ENCODE peak calls at places on chromosomes 4 and X, in five cellular contexts. One of them, this sample, is unnamed.

GRCh38 chr4:22607382-22607781 is 85.4 kb upstream of the GBA3 start:
- DNase-seq in suprapubic skin: no peak
- DNase-seq in sigmoid colon: peak
- DNase-seq in upper lobe of left lung: no peak
- DNase-seq in A549: peak
- DNase-seq in this sample: peak

GRCh38 chrX:129472116-129472515 is 51.2 kb downstream of the SMARCA1 start:
- DNase-seq in A549: no peak
- DNase-seq in upper lobe of left lung: no peak
- DNase-seq in sigmoid colon: no peak
- DNase-seq in suprapubic skin: no peak
- DNase-seq in this sample: no peak

GRCh38 chr4:7255488-7255881 is 63.1 kb downstream of the SORCS2 start:
- DNase-seq in upper lobe of left lung: no peak
- DNase-seq in A549: no peak
- DNase-seq in sigmoid colon: no peak
- DNase-seq in suprapubic skin: no peak
- DNase-seq in this sample: no peak

GRCh38 chrX:19740744-19741143 is 146.7 kb downstream of the SH3KBP1 start:
- DNase-seq in upper lobe of left lung: no peak
- DNase-seq in A549: no peak
- DNase-seq in sigmoid colon: no peak
- DNase-seq in suprapubic skin: no peak
- DNase-seq in this sample: no peak

GRCh38 chrX:72273718-72274117 is 3.3 kb downstream of the RPS4X start:
- DNase-seq in upper lobe of left lung: no peak
- DNase-seq in A549: no peak
- DNase-seq in sigmoid colon: no peak
- DNase-seq in suprapubic skin: no peak
- DNase-seq in this sample: no peak

GRCh38 chr4:180808862-180809261 is 1434.3 kb upstream of the TENM3 start:
- DNase-seq in A549: no peak
- DNase-seq in sigmoid colon: no peak
- DNase-seq in suprapubic skin: no peak
- DNase-seq in upper lobe of left lung: no peak
- DNase-seq in this sample: no peak

GRCh38 chrX:152072236-152072635 is 66.1 kb downstream of the MAGEA10 start:
- DNase-seq in upper lobe of left lung: no peak
- DNase-seq in suprapubic skin: no peak
- DNase-seq in sigmoid colon: no peak
- DNase-seq in A549: peak
- DNase-seq in this sample: no peak

GRCh38 chrX:30713061-30713525 is 59.9 kb downstream of the GK start:
- DNase-seq in suprapubic skin: no peak
- DNase-seq in upper lobe of left lung: no peak
- DNase-seq in sigmoid colon: no peak
- DNase-seq in A549: peak
- DNase-seq in this sample: no peak

GRCh38 chr4:145102619-145103018 is 4.5 kb downstream of the ABCE1 start:
- DNase-seq in suprapubic skin: no peak
- DNase-seq in upper lobe of left lung: no peak
- DNase-seq in A549: no peak
- DNase-seq in sigmoid colon: no peak
- DNase-seq in this sample: no peak

GRCh38 chrX:137479394-137479793 is 86.5 kb upstream of the ZIC3 start:
- DNase-seq in sigmoid colon: no peak
- DNase-seq in upper lobe of left lung: no peak
- DNase-seq in suprapubic skin: no peak
- DNase-seq in A549: no peak
- DNase-seq in this sample: no peak

GRCh38 chr4:38164346-38164745 is 204.1 kb downstream of the PTTG2 start:
- DNase-seq in upper lobe of left lung: no peak
- DNase-seq in A549: no peak
- DNase-seq in suprapubic skin: no peak
- DNase-seq in sigmoid colon: no peak
- DNase-seq in this sample: no peak

GRCh38 chr4:171334549-171334948 is 478.7 kb upstream of the GALNTL6 start:
- DNase-seq in suprapubic skin: no peak
- DNase-seq in upper lobe of left lung: no peak
- DNase-seq in A549: no peak
- DNase-seq in sigmoid colon: no peak
- DNase-seq in this sample: no peak

GRCh38 chrX:129540068-129540653 is at the start of gene OCRL:
- DNase-seq in suprapubic skin: peak
- DNase-seq in upper lobe of left lung: peak
- DNase-seq in A549: peak
- DNase-seq in sigmoid colon: peak
- DNase-seq in this sample: peak

GRCh38 chrX:50988649-50989048 is 78.1 kb downstream of the BMP15 start:
- DNase-seq in A549: peak
- DNase-seq in sigmoid colon: no peak
- DNase-seq in suprapubic skin: no peak
- DNase-seq in upper lobe of left lung: no peak
- DNase-seq in this sample: peak

GRCh38 chr4:112859456-112860184 is 189.8 kb upstream of the ANK2 start:
- DNase-seq in suprapubic skin: no peak
- DNase-seq in sigmoid colon: no peak
- DNase-seq in A549: no peak
- DNase-seq in upper lobe of left lung: no peak
- DNase-seq in this sample: no peak

GRCh38 chrX:27675493-27675892 is 85.3 kb downstream of the DCAF8L2 start:
- DNase-seq in sigmoid colon: no peak
- DNase-seq in A549: no peak
- DNase-seq in upper lobe of left lung: no peak
- DNase-seq in suprapubic skin: no peak
- DNase-seq in this sample: no peak

GRCh38 chr4:41546638-41547037 is 8.7 kb downstream of the LIMCH1 start:
- DNase-seq in upper lobe of left lung: no peak
- DNase-seq in sigmoid colon: no peak
- DNase-seq in suprapubic skin: no peak
- DNase-seq in A549: no peak
- DNase-seq in this sample: no peak

GRCh38 chr4:2930821-2931764 is 32.1 kb downstream of the NOP14 start:
- DNase-seq in suprapubic skin: peak
- DNase-seq in A549: no peak
- DNase-seq in sigmoid colon: no peak
- DNase-seq in upper lobe of left lung: peak
- DNase-seq in this sample: peak

GRCh38 chr4:15586046-15586445 is 69.1 kb downstream of the FBXL5 start:
- DNase-seq in upper lobe of left lung: no peak
- DNase-seq in A549: no peak
- DNase-seq in sigmoid colon: no peak
- DNase-seq in suprapubic skin: no peak
- DNase-seq in this sample: no peak

GRCh38 chr4:20616848-20617247 is 83.4 kb upstream of the PACRGL start:
- DNase-seq in upper lobe of left lung: peak
- DNase-seq in suprapubic skin: no peak
- DNase-seq in sigmoid colon: peak
- DNase-seq in A549: no peak
- DNase-seq in this sample: no peak

GRCh38 chr4:151095142-151095541 is 4.3 kb upstream of the RPS3A start:
- DNase-seq in A549: no peak
- DNase-seq in upper lobe of left lung: no peak
- DNase-seq in sigmoid colon: no peak
- DNase-seq in suprapubic skin: no peak
- DNase-seq in this sample: no peak

GRCh38 chr4:8847764-8848163 is 23.9 kb downstream of the HMX1 start:
- DNase-seq in A549: no peak
- DNase-seq in sigmoid colon: peak
- DNase-seq in suprapubic skin: peak
- DNase-seq in upper lobe of left lung: no peak
- DNase-seq in this sample: peak

DNA sequence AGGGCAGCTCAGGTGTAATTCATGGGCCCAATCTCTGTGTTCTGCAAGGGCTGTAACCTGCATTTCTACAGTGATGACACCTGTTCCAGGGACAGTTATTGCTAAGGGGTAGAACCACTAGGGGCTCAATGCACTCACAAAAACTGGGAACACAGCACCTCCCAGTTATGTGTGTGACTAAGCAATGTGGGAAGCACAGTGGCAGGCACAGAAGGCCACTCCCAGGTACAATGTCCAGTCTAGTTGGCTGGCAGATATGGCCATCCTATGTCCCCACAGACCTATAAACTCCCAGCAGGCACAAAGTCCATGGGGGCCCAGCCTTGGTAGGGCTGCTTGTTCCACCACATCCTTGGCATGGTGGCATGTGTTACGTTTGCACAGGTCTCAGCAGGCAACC is 25.7 kb downstream of the CXCL13 start:
- DNase-seq in A549: no peak
- DNase-seq in upper lobe of left lung: no peak
- DNase-seq in suprapubic skin: no peak
- DNase-seq in sigmoid colon: no peak
- DNase-seq in this sample: no peak
- TF ChIP-seq EP300 in A549: no peak
- TF ChIP-seq EP300 in upper lobe of left lung: no peak
- TF ChIP-seq EP300 in suprapubic skin: no peak
- TF ChIP-seq EP300 in sigmoid colon: no peak
- TF ChIP-seq EP300 in this sample: no peak

DNA sequence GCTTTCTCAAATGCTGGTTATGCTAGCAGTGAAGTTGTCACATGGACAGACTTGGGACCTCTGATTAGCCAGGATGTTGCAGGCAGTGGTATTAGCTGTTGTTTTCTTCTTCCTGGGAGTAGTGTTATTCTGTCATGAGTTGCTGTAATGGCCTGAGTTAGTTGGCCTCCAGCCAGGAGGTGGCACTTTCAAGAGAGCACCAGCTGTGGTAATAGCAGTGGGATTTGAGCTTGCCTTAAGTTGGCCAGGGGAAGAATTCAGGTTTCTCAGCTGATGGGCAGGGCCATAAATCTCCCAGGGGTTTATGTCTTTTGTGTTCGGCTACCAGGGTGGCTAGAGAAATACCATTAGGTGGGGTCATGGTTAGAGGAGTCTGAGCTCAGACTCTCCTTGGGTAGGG is 132.6 kb downstream of the GLUD2 start:
- DNase-seq in suprapubic skin: no peak
- DNase-seq in sigmoid colon: no peak
- DNase-seq in upper lobe of left lung: no peak
- DNase-seq in A549: no peak
- DNase-seq in this sample: no peak
- TF ChIP-seq EP300 in suprapubic skin: no peak
- TF ChIP-seq EP300 in sigmoid colon: no peak
- TF ChIP-seq EP300 in upper lobe of left lung: no peak
- TF ChIP-seq EP300 in A549: no peak
- TF ChIP-seq EP300 in this sample: no peak

DNA sequence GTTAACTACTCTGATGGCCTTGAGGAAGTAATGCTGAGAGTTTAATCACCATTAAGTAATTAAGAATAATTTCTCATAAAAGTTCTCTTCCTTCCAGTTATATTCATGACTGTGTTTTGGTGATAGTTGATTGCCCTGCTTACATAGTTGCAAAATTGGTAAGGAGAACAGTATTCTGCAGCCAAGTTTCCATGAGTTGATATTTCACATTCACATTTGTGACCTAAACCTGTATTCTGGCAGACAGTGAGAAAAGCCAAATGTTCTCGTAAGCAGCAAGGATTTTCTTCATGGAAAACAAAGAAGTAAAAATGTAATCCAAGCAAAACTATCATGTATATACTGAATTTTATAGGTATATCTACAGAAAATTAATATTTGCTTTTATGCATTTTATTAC is 187.8 kb upstream of the NUDT6 start:
- DNase-seq in A549: no peak
- DNase-seq in suprapubic skin: no peak
- DNase-seq in sigmoid colon: no peak
- DNase-seq in upper lobe of left lung: no peak
- DNase-seq in this sample: no peak
- TF ChIP-seq EP300 in A549: no peak
- TF ChIP-seq EP300 in suprapubic skin: no peak
- TF ChIP-seq EP300 in sigmoid colon: peak
- TF ChIP-seq EP300 in upper lobe of left lung: no peak
- TF ChIP-seq EP300 in this sample: no peak

GRCh38 chr4:54082168-54082567 is 17.8 kb upstream of the CHIC2 start:
- DNase-seq in A549: peak
- DNase-seq in upper lobe of left lung: no peak
- DNase-seq in sigmoid colon: no peak
- DNase-seq in suprapubic skin: no peak
- DNase-seq in this sample: no peak
- TF ChIP-seq EP300 in A549: peak
- TF ChIP-seq EP300 in upper lobe of left lung: no peak
- TF ChIP-seq EP300 in sigmoid colon: no peak
- TF ChIP-seq EP300 in suprapubic skin: no peak
- TF ChIP-seq EP300 in this sample: no peak

GRCh38 chrX:45799576-45799975 is 598.9 kb upstream of the DIPK2B start:
- DNase-seq in A549: no peak
- DNase-seq in sigmoid colon: no peak
- DNase-seq in upper lobe of left lung: no peak
- DNase-seq in suprapubic skin: no peak
- DNase-seq in this sample: no peak

GRCh38 chrX:45794995-45795337 is 594.3 kb upstream of the DIPK2B start:
- DNase-seq in upper lobe of left lung: no peak
- DNase-seq in A549: no peak
- DNase-seq in sigmoid colon: no peak
- DNase-seq in suprapubic skin: no peak
- DNase-seq in this sample: no peak

GRCh38 chrX:45795546-45795945 is 594.9 kb upstream of the DIPK2B start:
- DNase-seq in suprapubic skin: no peak
- DNase-seq in sigmoid colon: no peak
- DNase-seq in A549: no peak
- DNase-seq in upper lobe of left lung: no peak
- DNase-seq in this sample: no peak

GRCh38 chrX:45788941-45789348 is 588.3 kb upstream of the DIPK2B start:
- DNase-seq in upper lobe of left lung: peak
- DNase-seq in suprapubic skin: no peak
- DNase-seq in A549: no peak
- DNase-seq in sigmoid colon: peak
- DNase-seq in this sample: no peak

GRCh38 chrX:45794323-45794994 is 593.8 kb upstream of the DIPK2B start:
- DNase-seq in A549: no peak
- DNase-seq in sigmoid colon: no peak
- DNase-seq in upper lobe of left lung: no peak
- DNase-seq in suprapubic skin: no peak
- DNase-seq in this sample: no peak
- TF ChIP-seq EP300 in A549: no peak
- TF ChIP-seq EP300 in sigmoid colon: no peak
- TF ChIP-seq EP300 in upper lobe of left lung: no peak
- TF ChIP-seq EP300 in suprapubic skin: no peak
- TF ChIP-seq EP300 in this sample: no peak

GRCh38 chr4:134421734-134422133 is 220.1 kb upstream of the PABPC4L start:
- DNase-seq in sigmoid colon: no peak
- DNase-seq in upper lobe of left lung: no peak
- DNase-seq in A549: no peak
- DNase-seq in suprapubic skin: no peak
- DNase-seq in this sample: no peak
- TF ChIP-seq EP300 in sigmoid colon: no peak
- TF ChIP-seq EP300 in upper lobe of left lung: no peak
- TF ChIP-seq EP300 in A549: no peak
- TF ChIP-seq EP300 in suprapubic skin: no peak
- TF ChIP-seq EP300 in this sample: no peak